ENCODE peak calls at places on chromosomes 16 and 17, in four cellular contexts. H, T, X and D are unnamed samples.

GRCh38 chr17:64326420-64327054 is 63.5 kb upstream of the TEX2 start:
- DNase-seq in X (peak; percentile 98), H (no peak), T (no peak), D (no peak)

GRCh38 chr16:87344931-87345631 is 27.9 kb upstream of the C16orf95 start:
- DNase-seq in X (no peak), T (no peak), H (no peak), D (no peak)

GRCh38 chr17:31266042-31266441 is 31.0 kb downstream of the OMG start:
- DNase-seq in T (no peak), H (no peak), X (no peak), D (no peak)

GRCh38 chr17:73909156-73909555 is 264.9 kb upstream of the SDK2 start:
- DNase-seq in X (no peak), H (no peak), T (no peak), D (no peak)

GRCh38 chr17:77726549-77726957 is 231.9 kb upstream of the TNRC6C start:
- DNase-seq in X (no peak), H (no peak), T (no peak), D (no peak)

GRCh38 chr17:50203589-50204345 is 2.3 kb upstream of the COL1A1 start:
- DNase-seq in T (peak; percentile 75), X (peak; percentile 71), H (no peak), D (peak; percentile 75)

GRCh38 chr17:69609495-69610315 is 195.2 kb downstream of the MAP2K6 start:
- DNase-seq in T (peak; percentile 33), H (no peak), X (peak; percentile 51), D (peak; percentile 27)

GRCh38 chr17:61026818-61027217 is 349.2 kb downstream of the BCAS3 start:
- DNase-seq in T (no peak), H (no peak), X (no peak), D (no peak)

GRCh38 chr16:75647138-75647491 is 350 bp downstream of the KARS1 start:
- DNase-seq in H (no peak), T (no peak), X (no peak), D (no peak)

GRCh38 chr17:82979718-82980117 is 99.7 kb upstream of the METRNL start:
- DNase-seq in X (no peak), H (no peak), T (no peak), D (no peak)

DNA sequence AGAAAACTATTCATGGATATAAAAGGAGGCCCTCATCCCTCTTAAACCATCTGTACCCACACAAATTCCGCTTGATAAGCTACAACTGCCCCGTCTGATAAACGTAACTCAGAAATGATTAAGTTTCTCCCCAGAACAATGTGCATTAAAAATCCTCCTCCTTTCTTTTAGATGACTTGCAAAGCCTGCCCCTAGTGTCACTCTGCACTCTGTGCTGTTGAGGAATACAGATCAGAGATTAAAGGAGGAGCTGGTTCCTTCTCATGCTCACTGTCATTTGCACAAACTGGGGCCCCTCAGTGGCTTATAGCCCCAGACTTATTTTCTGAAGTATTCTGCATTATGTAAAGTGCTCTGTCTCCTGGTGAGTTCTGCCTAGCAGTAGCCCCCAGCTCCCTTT is 33.3 kb downstream of the CDRT15 start:
- DNase-seq in H (no peak), T (no peak), X (peak; percentile 14), D (no peak)
- TF ChIP-seq CTCF in H (peak; percentile 35), T (peak; percentile 53), X (peak; percentile 35), D (peak; percentile 24)

GRCh38 chr16:17331071-17331521 is 139.7 kb downstream of the XYLT1 start:
- DNase-seq in X (no peak), T (no peak), H (no peak), D (no peak)

GRCh38 chr16:17334096-17334495 is 136.7 kb downstream of the XYLT1 start:
- DNase-seq in H (no peak), X (peak; percentile 40), T (no peak), D (no peak)

GRCh38 chr16:17330019-17330570 is 140.7 kb downstream of the XYLT1 start:
- DNase-seq in H (no peak), X (no peak), T (no peak), D (no peak)

GRCh38 chr16:17329412-17329811 is 141.3 kb downstream of the XYLT1 start:
- DNase-seq in H (no peak), X (no peak), T (no peak), D (no peak)

DNA sequence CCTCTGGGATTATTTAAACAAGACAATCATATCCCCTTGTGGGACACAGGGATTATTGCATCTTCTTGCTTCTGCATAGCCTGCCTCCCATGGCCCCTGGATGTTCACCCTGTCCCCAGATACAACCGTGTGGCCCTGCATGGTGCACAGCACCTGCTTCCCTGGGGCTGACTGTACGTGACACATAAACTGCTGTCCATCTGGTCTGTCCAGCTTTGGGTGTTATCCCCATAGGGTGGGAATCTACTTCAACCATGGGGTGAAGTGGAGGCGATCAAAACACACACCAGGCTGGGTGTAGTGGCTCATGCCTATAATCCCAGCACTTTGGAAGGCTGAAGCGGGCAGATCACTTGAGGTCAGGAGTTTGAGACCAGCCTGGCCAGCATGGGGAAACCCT is 138.8 kb downstream of the XYLT1 start:
- DNase-seq in T (no peak), H (no peak), X (no peak), D (no peak)
- TF ChIP-seq CTCF in T (no peak), H (no peak), X (no peak), D (no peak)

DNA sequence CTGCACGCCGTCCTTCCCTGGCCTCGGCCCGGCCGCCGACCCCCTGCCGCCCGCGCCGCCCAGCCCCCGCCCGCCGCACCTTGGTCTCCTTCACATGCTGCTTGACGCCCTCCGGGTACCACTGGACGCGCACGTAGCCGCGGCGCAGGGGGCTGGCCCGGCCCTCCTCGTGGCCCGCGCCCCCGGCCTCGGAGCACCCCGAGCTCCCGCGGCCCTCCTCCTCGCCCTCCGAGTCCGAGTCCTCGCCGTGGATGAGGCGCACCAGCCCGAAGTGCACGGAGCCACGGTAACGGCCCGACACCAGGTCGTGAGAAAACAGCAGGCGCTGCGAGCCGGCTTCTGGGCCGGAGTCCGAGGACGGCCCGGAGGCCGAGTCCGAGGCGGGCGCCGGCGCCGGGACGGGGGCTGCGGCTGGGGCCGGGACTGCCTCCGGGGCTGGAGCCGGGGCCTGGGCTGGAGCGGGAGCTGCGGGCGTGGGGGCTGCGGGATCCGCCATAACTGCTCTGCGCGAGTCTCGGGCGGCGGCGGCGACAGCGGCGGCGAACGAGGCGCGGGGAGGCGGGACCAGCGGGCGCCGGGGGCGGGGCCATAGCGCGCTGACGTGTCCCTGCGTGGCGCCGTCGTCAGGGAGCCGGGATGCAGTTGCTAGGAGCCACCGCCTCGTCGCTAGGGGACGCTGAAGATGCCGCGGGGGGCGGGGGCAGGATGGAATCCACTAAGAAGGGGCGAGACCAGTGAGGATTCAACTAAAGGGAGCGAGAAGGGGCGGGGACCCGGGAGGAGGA is at the start of gene UBE2O:
- DNase-seq in H (peak; percentile 83), T (peak; percentile 74), X (peak; percentile 84), D (peak; percentile 94)
- TF ChIP-seq CTCF in H (peak; percentile 39), T (peak; percentile 54), X (peak; percentile 13), D (peak; percentile 45)

DNA sequence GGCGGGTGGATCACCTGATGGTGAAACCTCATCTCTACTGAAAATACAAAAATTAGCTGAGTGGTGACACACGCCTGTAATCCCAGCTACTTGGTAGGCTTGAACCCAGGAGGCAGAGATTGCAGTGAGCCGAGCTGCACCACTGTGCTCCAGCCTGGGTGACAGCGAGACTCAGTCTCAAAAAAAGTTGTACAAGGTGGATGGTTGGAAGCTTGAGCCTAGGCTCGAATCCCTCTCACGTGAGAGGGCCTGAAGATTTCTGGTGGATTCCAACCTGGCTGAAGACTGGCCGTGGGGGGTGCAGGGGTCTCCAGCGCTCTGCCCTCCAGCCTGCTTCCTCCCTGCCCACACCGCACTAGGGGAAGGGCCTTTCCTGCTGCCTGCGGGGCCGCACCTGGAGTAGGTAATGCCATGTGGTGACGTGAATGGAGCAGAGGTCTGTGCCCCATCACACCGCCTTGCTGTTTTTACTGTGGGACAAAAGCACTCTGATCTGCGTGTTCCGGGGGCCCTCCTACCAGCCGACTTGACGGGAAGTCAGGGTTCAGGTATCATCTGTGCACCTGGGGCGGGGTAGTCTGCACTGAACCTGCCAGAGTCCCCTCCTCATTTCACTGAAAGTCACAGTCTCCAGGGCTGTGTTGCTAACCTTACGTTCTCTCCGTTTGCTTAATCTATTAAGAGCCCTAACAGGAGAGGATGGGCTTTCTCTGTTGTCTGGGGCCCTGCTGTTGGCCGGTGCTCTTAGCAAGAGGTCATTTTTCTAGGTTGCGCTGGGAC is 4.2 kb downstream of the RPL13 start:
- DNase-seq in X (no peak), H (no peak), T (no peak), D (no peak)
- TF ChIP-seq CTCF in X (no peak), H (no peak), T (no peak), D (no peak)

GRCh38 chr16:720990-721764 is at the start of gene ANTKMT:
- DNase-seq in H (peak; percentile 81), T (peak; percentile 28), X (peak; percentile 71), D (peak; percentile 94)

GRCh38 chr16:720507-720989 is 398 bp upstream of the ANTKMT start:
- DNase-seq in X (peak; percentile 67), H (no peak), T (peak; percentile 43), D (peak; percentile 73)

GRCh38 chr16:718389-718788 is 2.6 kb upstream of the ANTKMT start:
- DNase-seq in H (no peak), T (no peak), X (no peak), D (no peak)

GRCh38 chr16:718922-719321 is 2.0 kb upstream of the ANTKMT start:
- DNase-seq in T (no peak), H (no peak), X (no peak), D (no peak)

DNA sequence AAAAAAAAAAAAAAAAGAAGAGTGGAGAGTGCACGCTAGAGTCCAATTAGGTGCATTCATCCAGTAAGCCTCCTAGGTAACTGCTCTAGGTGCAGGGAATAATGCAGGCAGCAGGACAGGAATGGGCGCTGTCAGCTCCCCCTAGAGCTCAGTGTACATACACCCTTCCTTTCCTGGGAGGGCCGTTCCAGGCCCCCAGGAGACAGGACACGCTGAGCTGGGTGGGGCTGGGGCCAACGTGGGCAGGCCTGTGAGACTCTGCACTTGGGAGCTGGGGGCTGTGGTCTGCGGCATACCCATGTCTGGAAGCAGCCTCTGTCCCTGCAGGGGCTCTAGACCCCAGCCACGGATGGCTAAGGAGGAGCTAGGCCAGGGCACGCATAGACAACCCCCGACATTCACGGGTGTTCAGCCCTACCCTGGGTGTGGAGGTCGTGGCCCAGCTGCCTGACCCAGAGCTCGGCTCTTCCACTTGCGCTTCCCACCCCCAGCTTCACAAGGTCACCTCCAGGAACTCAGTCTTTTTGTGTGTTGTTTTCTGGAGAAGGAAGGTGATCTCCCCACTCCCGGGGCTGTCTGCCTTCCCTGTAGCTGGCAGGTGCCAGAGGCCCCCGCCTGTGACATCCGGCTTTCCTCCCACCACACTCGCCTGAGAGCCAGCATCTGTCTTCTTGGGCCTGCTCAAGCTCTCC is 985 bp upstream of the ANTKMT start:
- DNase-seq in H (no peak), T (no peak), X (no peak), D (no peak)
- TF ChIP-seq CTCF in H (peak; percentile 31), T (peak; percentile 56), X (peak; percentile 19), D (no peak)